ENCODE peak calls at places on chromosomes 1 and 21, in eight cellular contexts. J is HL-60; I is effector memory CD8-positive, alpha-beta T cell; L is H54; U is HEK293T; W is type B pancreatic cell; Q is COR-L47; G is astrocyte of the spinal cord. O is an unnamed sample.

GRCh38 chr1:41664861-41665640 is 180.6 kb upstream of the EDN2 start:
- DNase-seq in I (no peak), U (no peak), G (peak), Q (no peak), L (peak), J (no peak), W (no peak), O (peak)

GRCh38 chr1:31715097-31715872 is 11.5 kb upstream of the COL16A1 start:
- DNase-seq in I (no peak), U (peak), J (no peak), Q (no peak), G (peak), W (peak), L (peak), O (peak)

GRCh38 chr1:67162954-67163353 is 3.3 kb upstream of the IL23R start:
- DNase-seq in I (no peak), L (peak), J (no peak), W (no peak), U (no peak), Q (no peak), G (peak), O (no peak)

GRCh38 chr1:61626820-61627219 is 98.1 kb downstream of the TM2D1 start:
- DNase-seq in U (no peak), W (no peak), I (no peak), L (no peak), Q (no peak), J (no peak), G (no peak), O (no peak)

GRCh38 chr1:33601751-33602150 is 129.3 kb downstream of the ZSCAN20 start:
- DNase-seq in W (no peak), U (no peak), I (no peak), J (no peak), G (no peak), Q (no peak), L (no peak), O (no peak)

GRCh38 chr1:113617438-113618141 is 141.7 kb downstream of the PHTF1 start:
- DNase-seq in G (peak), W (no peak), I (no peak), J (no peak), L (no peak), U (no peak), Q (no peak), O (no peak)

GRCh38 chr1:109040627-109041613 is 982 bp downstream of the WDR47 start:
- DNase-seq in Q (no peak), G (peak), L (peak), I (peak), W (no peak), J (peak), U (peak), O (peak)

GRCh38 chr21:32203877-32204480 is 74.9 kb downstream of the MIS18A start:
- DNase-seq in W (peak), G (no peak), I (no peak), U (no peak), Q (no peak), J (no peak), L (no peak), O (no peak)

GRCh38 chr1:108701176-108701849 is 9.2 kb downstream of the PRPF38B start:
- DNase-seq in W (no peak), Q (no peak), I (no peak), J (no peak), L (no peak), U (no peak), G (no peak), O (no peak)

GRCh38 chr21:42784896-42785451 is 94.4 kb downstream of the WDR4 start:
- DNase-seq in G (no peak), Q (no peak), J (no peak), L (no peak), I (no peak), U (no peak), W (no peak), O (no peak)

GRCh38 chr1:47927165-47927564 is 70.0 kb downstream of the TRABD2B start:
- DNase-seq in I (no peak), U (no peak), G (no peak), J (no peak), L (no peak), W (no peak), Q (no peak), O (no peak)

GRCh38 chr1:19074902-19075721 is 118.6 kb upstream of the IFFO2 start:
- DNase-seq in W (no peak), Q (no peak), L (no peak), U (no peak), J (no peak), I (no peak), G (no peak), O (no peak)

GRCh38 chr21:22889445-22889844 is 1891.2 kb downstream of the NCAM2 start:
- DNase-seq in J (no peak), G (no peak), U (no peak), Q (no peak), I (no peak), W (no peak), L (no peak), O (no peak)

GRCh38 chr1:66464802-66465201 is 69.2 kb upstream of the SGIP1 start:
- DNase-seq in Q (no peak), I (no peak), L (peak), U (no peak), W (no peak), J (no peak), G (peak), O (no peak)

GRCh38 chr1:156103521-156103947 is 11.0 kb upstream of the LMNA start:
- DNase-seq in Q (no peak), G (peak), W (no peak), J (no peak), L (peak), U (no peak), I (no peak), O (peak)

GRCh38 chr1:212557739-212558664 is 50.6 kb upstream of the ATF3 start:
- DNase-seq in W (peak), U (peak), Q (no peak), I (no peak), G (peak), L (no peak), J (no peak), O (no peak)

GRCh38 chr1:91912267-91912666 is 26.3 kb upstream of the TGFBR3 start:
- DNase-seq in L (no peak), I (no peak), G (no peak), W (no peak), U (no peak), J (no peak), Q (no peak), O (no peak)

GRCh38 chr1:223358826-223359225 is 5.2 kb downstream of the SUSD4 start:
- DNase-seq in G (no peak), W (no peak), Q (no peak), I (no peak), U (no peak), L (no peak), J (no peak), O (no peak)

GRCh38 chr1:201020647-201021332 is 2.7 kb downstream of the KIF21B start:
- DNase-seq in W (no peak), U (peak), G (no peak), J (no peak), L (no peak), Q (no peak), I (no peak), O (peak)

O was measured in 8988T.